ENCODE peak calls at places on chromosomes 5 and 9, in eight cellular contexts. G is mucosa of descending colon; E is lung; W is fibroblast of lung; Y is NCI-H774; Z is AML-193; H is effector CD4-positive, alpha-beta T cell; D is prostate gland. N is an unnamed sample.

GRCh38 chr5:1178529-1179382 is 22.6 kb upstream of the SLC6A19 start:
- DNase-seq in G (peak; percentile 47), E (no peak), W (no peak), Y (no peak), Z (no peak), H (no peak), D (no peak), N (no peak)

GRCh38 chr5:93572773-93573626 is 8.0 kb downstream of the NR2F1-AS1 start:
- DNase-seq in G (no peak), E (no peak), W (peak; percentile 79), Y (no peak), Z (no peak), H (no peak), D (no peak), N (no peak)

GRCh38 chr5:69049151-69049550 is 44.7 kb upstream of the SLC30A5 start:
- DNase-seq in G (no peak), E (no peak), W (no peak), Y (no peak), Z (no peak), H (no peak), D (no peak), N (no peak)

GRCh38 chr9:128802482-128802881 is 15.4 kb downstream of the TBC1D13 start:
- DNase-seq in G (no peak), E (no peak), W (no peak), Y (no peak), Z (no peak), H (no peak), D (no peak), N (no peak)

GRCh38 chr5:180119886-180120220 is 48.3 kb upstream of the RNF130 start:
- DNase-seq in G (peak; percentile 25), E (no peak), W (no peak), Y (no peak), Z (no peak), H (no peak), D (no peak), N (no peak)

GRCh38 chr9:117430813-117431212 is 16.0 kb upstream of the ASTN2 start:
- DNase-seq in G (no peak), E (no peak), W (no peak), Y (no peak), Z (no peak), H (no peak), D (no peak), N (no peak)

GRCh38 chr9:72480931-72481330 is 40.5 kb upstream of the TMC1 start:
- DNase-seq in G (no peak), E (no peak), W (peak; percentile 75), Y (no peak), Z (no peak), H (no peak), D (no peak), N (no peak)

GRCh38 chr9:84791608-84792007 is 122.1 kb downstream of the NTRK2 start:
- DNase-seq in G (no peak), E (no peak), W (peak; percentile 8), Y (no peak), Z (no peak), H (no peak), D (no peak), N (no peak)

GRCh38 chr9:82679488-82679887 is 383.5 kb downstream of the RASEF start:
- DNase-seq in G (no peak), E (no peak), W (no peak), Y (no peak), Z (no peak), H (no peak), D (no peak), N (no peak)

GRCh38 chr9:96048116-96048953 is 172.8 kb downstream of the ERCC6L2 start:
- DNase-seq in G (no peak), E (no peak), W (peak; percentile 14), Y (no peak), Z (no peak), H (no peak), D (peak; percentile 58), N (no peak)

GRCh38 chr5:39578887-39579497 is 154.2 kb upstream of the DAB2 start:
- DNase-seq in G (no peak), E (no peak), W (peak; percentile 17), Y (no peak), Z (peak; percentile 26), H (no peak), D (no peak), N (no peak)

GRCh38 chr9:93477397-93477796 is 24.0 kb upstream of the FAM120AOS start:
- DNase-seq in G (no peak), E (no peak), W (no peak), Y (no peak), Z (no peak), H (no peak), D (no peak), N (no peak)

GRCh38 chr5:81208904-81209303 is 24.2 kb upstream of the CKMT2 start:
- DNase-seq in G (no peak), E (no peak), W (no peak), Y (no peak), Z (no peak), H (no peak), D (no peak), N (no peak)

GRCh38 chr5:146009020-146009419 is 72.6 kb downstream of the SH3RF2 start:
- DNase-seq in G (no peak), E (no peak), W (peak; percentile 76), Y (no peak), Z (no peak), H (no peak), D (no peak), N (no peak)

GRCh38 chr5:74201334-74202081 is 439.0 kb downstream of the ENC1 start:
- DNase-seq in G (no peak), E (no peak), W (peak; percentile 83), Y (peak; percentile 86), Z (no peak), H (no peak), D (no peak), N (no peak)

GRCh38 chr5:127425037-127425436 is 92.4 kb upstream of the PRRC1 start:
- DNase-seq in G (no peak), E (no peak), W (no peak), Y (no peak), Z (no peak), H (no peak), D (no peak), N (no peak)

GRCh38 chr5:72107874-72108199 is 562 bp downstream of the MAP1B start:
- DNase-seq in G (no peak), E (no peak), W (peak; percentile 49), Y (peak; percentile 28), Z (no peak), H (no peak), D (no peak), N (no peak)

GRCh38 chr9:72012642-72013041 is 47.8 kb downstream of the C9orf57 start:
- DNase-seq in G (no peak), E (no peak), W (no peak), Y (no peak), Z (no peak), H (no peak), D (no peak), N (no peak)

GRCh38 chr9:107336718-107337360 is 53.8 kb downstream of the RAD23B start:
- DNase-seq in G (no peak), E (no peak), W (peak; percentile 76), Y (no peak), Z (no peak), H (no peak), D (peak; percentile 93), N (no peak)

GRCh38 chr5:127909078-127909477 is 174.5 kb upstream of the SLC12A2 start:
- DNase-seq in G (no peak), E (no peak), W (peak; percentile 46), Y (no peak), Z (peak; percentile 59), H (no peak), D (no peak), N (peak; percentile 57)

GRCh38 chr9:88221110-88221509 is 82.8 kb upstream of the SPATA31C2 start:
- DNase-seq in G (no peak), E (no peak), W (no peak), Y (no peak), Z (no peak), H (no peak), D (no peak), N (no peak)

GRCh38 chr9:99167694-99168093 is 54.0 kb downstream of the ALG2 start:
- DNase-seq in G (no peak), E (no peak), W (no peak), Y (no peak), Z (peak; percentile 46), H (no peak), D (no peak), N (no peak)

GRCh38 chr5:172403822-172404221 is 50.5 kb downstream of the SH3PXD2B start:
- DNase-seq in G (no peak), E (no peak), W (no peak), Y (no peak), Z (no peak), H (no peak), D (no peak), N (no peak)

GRCh38 chr5:79825802-79826201 is 136.2 kb downstream of the CMYA5 start:
- DNase-seq in G (no peak), E (no peak), W (no peak), Y (no peak), Z (no peak), H (no peak), D (no peak), N (no peak)

GRCh38 chr9:120348951-120349429 is 231.0 kb downstream of the CDK5RAP2 start:
- DNase-seq in G (no peak), E (no peak), W (peak; percentile 52), Y (peak; percentile 45), Z (peak; percentile 2), H (no peak), D (peak; percentile 11), N (no peak)

GRCh38 chr5:124203308-124203707 is 543.1 kb downstream of the ZNF608 start:
- DNase-seq in G (no peak), E (no peak), W (no peak), Y (no peak), Z (no peak), H (no peak), D (no peak), N (no peak)

GRCh38 chr5:179836225-179837019 is 15.7 kb downstream of the SQSTM1 start:
- DNase-seq in G (no peak), E (no peak), W (peak; percentile 41), Y (no peak), Z (no peak), H (peak; percentile 49), D (no peak), N (no peak)

GRCh38 chr5:52853573-52854163 is 66.0 kb downstream of the ITGA1 start:
- DNase-seq in G (no peak), E (no peak), W (no peak), Y (no peak), Z (no peak), H (no peak), D (no peak), N (no peak)

GRCh38 chr9:27535701-27536118 is 6.1 kb upstream of the MOB3B start:
- DNase-seq in G (no peak), E (no peak), W (no peak), Y (no peak), Z (no peak), H (no peak), D (no peak), N (no peak)

GRCh38 chr9:33458444-33458843 is 11.1 kb upstream of the AQP3 start:
- DNase-seq in G (no peak), E (peak; percentile 41), W (peak; percentile 40), Y (no peak), Z (no peak), H (peak; percentile 69), D (no peak), N (no peak)

GRCh38 chr5:131996210-131997025 is 15.0 kb downstream of the ACSL6 start:
- DNase-seq in G (no peak), E (no peak), W (no peak), Y (no peak), Z (no peak), H (no peak), D (no peak), N (no peak)

GRCh38 chr9:90340421-90340820 is 302.2 kb downstream of the DIRAS2 start:
- DNase-seq in G (no peak), E (no peak), W (peak; percentile 50), Y (no peak), Z (no peak), H (no peak), D (no peak), N (no peak)

GRCh38 chr5:16234598-16234997 is 55.0 kb upstream of the MARCHF11 start:
- DNase-seq in G (no peak), E (no peak), W (no peak), Y (no peak), Z (no peak), H (no peak), D (no peak), N (no peak)

GRCh38 chr5:125412561-125413535 is 666.4 kb upstream of the ZNF608 start:
- DNase-seq in G (peak; percentile 82), E (peak; percentile 40), W (peak; percentile 94), Y (peak; percentile 86), Z (no peak), H (no peak), D (peak; percentile 56), N (peak; percentile 80)

N was measured in colonic mucosa.